ENCODE peak calls at places on chromosome 11, in four cellular contexts. One of them, this sample, is unnamed.

GRCh38 chr11:118223992-118224391 is 819 bp downstream of the JAML start:
- DNase-seq in GM12891: no peak
- DNase-seq in K562: no peak
- DNase-seq in GM12878: no peak
- DNase-seq in this sample: no peak

GRCh38 chr11:118895093-118896039 is 11.7 kb downstream of the CXCR5 start:
- DNase-seq in GM12891: peak
- DNase-seq in K562: no peak
- DNase-seq in GM12878: peak
- DNase-seq in this sample: no peak

GRCh38 chr11:134071306-134071705 is 2.4 kb downstream of the JAM3 start:
- DNase-seq in GM12891: no peak
- DNase-seq in K562: no peak
- DNase-seq in GM12878: no peak
- DNase-seq in this sample: no peak

GRCh38 chr11:45652781-45653180 is 12.6 kb downstream of the CHST1 start:
- DNase-seq in GM12891: no peak
- DNase-seq in K562: no peak
- DNase-seq in GM12878: no peak
- DNase-seq in this sample: no peak

GRCh38 chr11:57288771-57289579 is 35.8 kb downstream of the TNKS1BP1 start:
- DNase-seq in GM12891: no peak
- DNase-seq in K562: no peak
- DNase-seq in GM12878: no peak
- DNase-seq in this sample: no peak

GRCh38 chr11:26102325-26102724 is 229.6 kb upstream of the ANO3 start:
- DNase-seq in GM12891: no peak
- DNase-seq in K562: no peak
- DNase-seq in GM12878: no peak
- DNase-seq in this sample: no peak

GRCh38 chr11:62181097-62181496 is 8.9 kb upstream of the SCGB1D1 start:
- DNase-seq in GM12891: no peak
- DNase-seq in K562: no peak
- DNase-seq in GM12878: no peak
- DNase-seq in this sample: no peak

GRCh38 chr11:114285599-114285998 is 10.6 kb upstream of the NNMT start:
- DNase-seq in GM12891: no peak
- DNase-seq in K562: peak
- DNase-seq in GM12878: no peak
- DNase-seq in this sample: no peak

GRCh38 chr11:34168642-34169051 is 63.2 kb downstream of the NAT10 start:
- DNase-seq in GM12891: no peak
- DNase-seq in K562: no peak
- DNase-seq in GM12878: no peak
- DNase-seq in this sample: no peak

GRCh38 chr11:38530226-38530625 is 1932.2 kb upstream of the RAG2 start:
- DNase-seq in GM12891: no peak
- DNase-seq in K562: no peak
- DNase-seq in GM12878: no peak
- DNase-seq in this sample: no peak

GRCh38 chr11:66100272-66101037 is 30.4 kb downstream of the PACS1 start:
- DNase-seq in GM12891: peak
- DNase-seq in K562: no peak
- DNase-seq in GM12878: no peak
- DNase-seq in this sample: peak

GRCh38 chr11:86991341-86991740 is 36.1 kb upstream of the FZD4 start:
- DNase-seq in GM12891: no peak
- DNase-seq in K562: no peak
- DNase-seq in GM12878: no peak
- DNase-seq in this sample: no peak

GRCh38 chr11:62108017-62108750 is 15.6 kb upstream of the INCENP start:
- DNase-seq in GM12891: no peak
- DNase-seq in K562: peak
- DNase-seq in GM12878: peak
- DNase-seq in this sample: peak

GRCh38 chr11:26730711-26731460 is 9.0 kb upstream of the SLC5A12 start:
- DNase-seq in GM12891: no peak
- DNase-seq in K562: no peak
- DNase-seq in GM12878: no peak
- DNase-seq in this sample: no peak

GRCh38 chr11:6418199-6418957 is 516 bp downstream of the APBB1 start:
- DNase-seq in GM12891: no peak
- DNase-seq in K562: no peak
- DNase-seq in GM12878: no peak
- DNase-seq in this sample: no peak

GRCh38 chr11:117419136-117419914 is 91.7 kb downstream of the CEP164 start:
- DNase-seq in GM12891: no peak
- DNase-seq in K562: no peak
- DNase-seq in GM12878: no peak
- DNase-seq in this sample: no peak

GRCh38 chr11:90218606-90219005 is 4.2 kb downstream of the CHORDC1 start:
- DNase-seq in GM12891: no peak
- DNase-seq in K562: no peak
- DNase-seq in GM12878: no peak
- DNase-seq in this sample: no peak

GRCh38 chr11:73263640-73264039 is 8.5 kb upstream of the P2RY6 start:
- DNase-seq in GM12891: no peak
- DNase-seq in K562: no peak
- DNase-seq in GM12878: no peak
- DNase-seq in this sample: no peak

GRCh38 chr11:120832609-120833221 is 191.2 kb upstream of the TBCEL start:
- DNase-seq in GM12891: no peak
- DNase-seq in K562: no peak
- DNase-seq in GM12878: no peak
- DNase-seq in this sample: no peak

GRCh38 chr11:68610452-68611116 is 73.8 kb upstream of the GAL start:
- DNase-seq in GM12891: no peak
- DNase-seq in K562: no peak
- DNase-seq in GM12878: no peak
- DNase-seq in this sample: no peak

GRCh38 chr11:58268142-58268541 is at the start of gene OR10W1:
- DNase-seq in GM12891: no peak
- DNase-seq in K562: no peak
- DNase-seq in GM12878: no peak
- DNase-seq in this sample: no peak

GRCh38 chr11:74015919-74016684 is 7.2 kb upstream of the UCP3 start:
- DNase-seq in GM12891: no peak
- DNase-seq in K562: peak
- DNase-seq in GM12878: no peak
- DNase-seq in this sample: no peak

GRCh38 chr11:59776210-59777066 is 21.3 kb downstream of the STX3 start:
- DNase-seq in GM12891: no peak
- DNase-seq in K562: peak
- DNase-seq in GM12878: no peak
- DNase-seq in this sample: no peak

GRCh38 chr11:74680703-74681531 is 50.3 kb downstream of the CHRDL2 start:
- DNase-seq in GM12891: no peak
- DNase-seq in K562: no peak
- DNase-seq in GM12878: no peak
- DNase-seq in this sample: no peak

GRCh38 chr11:26599421-26599820 is 27.4 kb upstream of the MUC15 start:
- DNase-seq in GM12891: no peak
- DNase-seq in K562: no peak
- DNase-seq in GM12878: no peak
- DNase-seq in this sample: peak

GRCh38 chr11:84812351-84813083 is 814.6 kb downstream of the DLG2 start:
- DNase-seq in GM12891: no peak
- DNase-seq in K562: no peak
- DNase-seq in GM12878: no peak
- DNase-seq in this sample: no peak

GRCh38 chr11:27672836-27673464 is 27.3 kb downstream of the BDNF start:
- DNase-seq in GM12891: no peak
- DNase-seq in K562: no peak
- DNase-seq in GM12878: no peak
- DNase-seq in this sample: no peak

GRCh38 chr11:59145534-59145933 is 2.9 kb downstream of the FAM111A start:
- DNase-seq in GM12891: no peak
- DNase-seq in K562: no peak
- DNase-seq in GM12878: no peak
- DNase-seq in this sample: peak

GRCh38 chr11:112694813-112695212 is 266.4 kb upstream of the NCAM1 start:
- DNase-seq in GM12891: no peak
- DNase-seq in K562: no peak
- DNase-seq in GM12878: no peak
- DNase-seq in this sample: no peak

GRCh38 chr11:1837171-1838076 is 1.4 kb upstream of the TNNI2 start:
- DNase-seq in GM12891: peak
- DNase-seq in K562: peak
- DNase-seq in GM12878: no peak
- DNase-seq in this sample: no peak

GRCh38 chr11:125069796-125070195 is 6.7 kb downstream of the SLC37A2 start:
- DNase-seq in GM12891: no peak
- DNase-seq in K562: no peak
- DNase-seq in GM12878: no peak
- DNase-seq in this sample: peak

GRCh38 chr11:35842958-35843357 is 100.9 kb upstream of the LDLRAD3 start:
- DNase-seq in GM12891: no peak
- DNase-seq in K562: no peak
- DNase-seq in GM12878: no peak
- DNase-seq in this sample: no peak

GRCh38 chr11:45287316-45287903 is 1.3 kb upstream of the SYT13 start:
- DNase-seq in GM12891: no peak
- DNase-seq in K562: no peak
- DNase-seq in GM12878: no peak
- DNase-seq in this sample: no peak

GRCh38 chr11:130726234-130726559 is 190.1 kb downstream of the SNX19 start:
- DNase-seq in GM12891: no peak
- DNase-seq in K562: no peak
- DNase-seq in GM12878: no peak
- DNase-seq in this sample: no peak

GRCh38 chr11:27081056-27081455 is 40.4 kb downstream of the BBOX1 start:
- DNase-seq in GM12891: no peak
- DNase-seq in K562: no peak
- DNase-seq in GM12878: no peak
- DNase-seq in this sample: no peak

GRCh38 chr11:70381872-70382842 is 16.2 kb upstream of the CTTN start:
- DNase-seq in GM12891: no peak
- DNase-seq in K562: peak
- DNase-seq in GM12878: no peak
- DNase-seq in this sample: no peak
- TF ChIP-seq SPI1 in GM12891: no peak
- TF ChIP-seq SPI1 in K562: no peak
- TF ChIP-seq SPI1 in GM12878: no peak
- TF ChIP-seq SPI1 in this sample: no peak

DNA sequence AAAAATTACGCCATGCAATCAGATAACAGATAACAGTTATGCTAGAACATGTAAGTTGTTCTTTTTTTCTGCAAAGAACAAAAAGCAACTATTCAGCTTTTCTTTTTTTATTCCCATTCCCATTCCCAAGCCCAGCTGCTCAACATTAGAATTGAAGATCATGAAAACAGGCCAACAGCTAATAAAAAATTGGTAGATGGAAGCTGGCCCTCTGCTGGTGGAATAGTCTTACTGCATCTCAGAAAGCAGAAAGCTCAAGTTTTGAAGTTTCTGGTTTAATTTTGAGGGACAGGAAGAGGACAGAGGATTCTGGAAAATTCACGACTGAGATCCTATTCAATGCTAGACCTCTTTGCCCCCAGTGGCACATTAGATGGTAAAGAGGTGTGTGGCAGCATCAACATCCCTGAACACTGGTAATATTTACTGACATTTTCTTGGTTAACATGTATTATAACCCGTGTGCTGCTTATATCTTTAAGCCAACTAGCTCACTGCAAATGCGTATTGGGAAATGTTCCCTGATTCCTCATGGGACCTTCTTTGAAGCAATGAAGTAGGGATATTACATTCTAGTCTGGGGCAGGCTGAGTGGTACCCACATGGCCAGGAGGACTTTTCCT is 591.2 kb downstream of the OPCML start:
- DNase-seq in GM12891: peak
- DNase-seq in K562: peak
- DNase-seq in GM12878: no peak
- DNase-seq in this sample: no peak
- TF ChIP-seq SPI1 in GM12891: no peak
- TF ChIP-seq SPI1 in K562: no peak
- TF ChIP-seq SPI1 in GM12878: no peak
- TF ChIP-seq SPI1 in this sample: no peak

GRCh38 chr11:96393753-96394348 is 4.0 kb downstream of the JRKL start:
- DNase-seq in GM12891: no peak
- DNase-seq in K562: peak
- DNase-seq in GM12878: peak
- DNase-seq in this sample: peak
- TF ChIP-seq SPI1 in GM12891: no peak
- TF ChIP-seq SPI1 in K562: no peak
- TF ChIP-seq SPI1 in GM12878: no peak
- TF ChIP-seq SPI1 in this sample: no peak

GRCh38 chr11:3129591-3130268 is 35.4 kb downstream of the OSBPL5 start:
- DNase-seq in GM12891: no peak
- DNase-seq in K562: no peak
- DNase-seq in GM12878: no peak
- DNase-seq in this sample: no peak

GRCh38 chr11:3132271-3132781 is 32.8 kb downstream of the OSBPL5 start:
- DNase-seq in GM12891: no peak
- DNase-seq in K562: no peak
- DNase-seq in GM12878: no peak
- DNase-seq in this sample: no peak

GRCh38 chr11:3129181-3129590 is 35.9 kb downstream of the OSBPL5 start:
- DNase-seq in GM12891: no peak
- DNase-seq in K562: no peak
- DNase-seq in GM12878: no peak
- DNase-seq in this sample: no peak

GRCh38 chr11:3131330-3131941 is 33.7 kb downstream of the OSBPL5 start:
- DNase-seq in GM12891: no peak
- DNase-seq in K562: no peak
- DNase-seq in GM12878: no peak
- DNase-seq in this sample: no peak

DNA sequence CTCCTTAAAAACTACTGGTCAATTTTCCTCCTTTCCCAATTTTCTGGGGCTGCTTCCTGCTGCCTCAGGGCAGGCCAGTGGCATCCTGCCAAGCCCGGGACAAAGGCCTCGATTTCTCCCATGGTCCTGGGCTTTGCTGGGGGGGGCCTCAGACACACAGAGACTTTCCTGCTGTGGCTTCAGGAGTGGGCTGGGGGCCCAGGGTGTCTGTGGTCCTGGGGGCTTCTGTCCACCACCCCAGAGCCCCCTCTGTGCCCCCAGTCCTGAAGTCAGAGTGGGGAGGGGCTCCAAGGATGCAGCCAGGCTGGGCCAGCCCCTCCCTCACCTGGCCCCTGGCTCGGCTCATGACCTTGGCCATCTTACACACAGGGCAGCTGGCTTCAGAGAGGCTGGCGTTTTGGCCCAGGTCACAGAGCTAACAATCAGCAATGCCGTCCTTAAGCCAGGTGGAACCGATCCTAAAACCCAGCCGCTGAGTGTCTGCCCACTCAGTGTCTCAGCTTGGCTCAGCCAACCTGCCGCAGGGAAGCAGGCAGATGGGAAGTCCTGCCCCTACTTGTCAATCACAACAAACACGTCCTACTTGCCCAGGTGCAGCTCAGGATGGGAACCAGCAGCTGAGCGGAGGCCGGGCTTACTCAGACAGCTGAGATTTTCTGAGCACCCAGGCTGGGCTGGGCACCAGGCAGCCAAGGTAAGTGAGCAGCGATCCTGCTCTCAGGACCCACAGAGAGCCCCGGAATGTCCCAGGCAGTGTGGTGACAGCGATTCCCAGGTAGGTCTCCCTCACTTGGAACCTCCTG is 34.6 kb downstream of the OSBPL5 start:
- DNase-seq in GM12891: no peak
- DNase-seq in K562: no peak
- DNase-seq in GM12878: no peak
- DNase-seq in this sample: no peak
- TF ChIP-seq SPI1 in GM12891: no peak
- TF ChIP-seq SPI1 in K562: no peak
- TF ChIP-seq SPI1 in GM12878: no peak
- TF ChIP-seq SPI1 in this sample: no peak